ENCODE peak calls at places on chromosomes 6 and 20, in four cellular contexts. X is HepG2, S is K562, R is GM12878. U is an unnamed sample.

GRCh38 chr20:34515484-34516037 is 661 bp upstream of the DYNLRB1 start:
- DNase-seq in X (peak), S (peak), R (peak), U (no peak)

GRCh38 chr20:32040142-32040953 is 11.7 kb upstream of the HCK start:
- DNase-seq in X (no peak), S (no peak), R (no peak), U (no peak)

GRCh38 chr6:79666633-79667032 is 35.5 kb downstream of the SH3BGRL2 start:
- DNase-seq in X (no peak), S (no peak), R (no peak), U (no peak)

GRCh38 chr6:33213166-33213988 is 5.1 kb downstream of the RING1 start:
- DNase-seq in X (no peak), S (no peak), R (no peak), U (no peak)

GRCh38 chr6:11278207-11278559 is 45.7 kb upstream of the NEDD9 start:
- DNase-seq in X (no peak), S (no peak), R (peak), U (no peak)

GRCh38 chr6:129748212-129748900 is 38.4 kb upstream of the ARHGAP18 start:
- DNase-seq in X (peak), S (peak), R (peak), U (peak)

GRCh38 chr6:4732691-4733315 is 43.4 kb upstream of the CDYL start:
- DNase-seq in X (peak), S (peak), R (no peak), U (peak)

GRCh38 chr20:11195899-11196558 is 522.2 kb upstream of the JAG1 start:
- DNase-seq in X (no peak), S (no peak), R (no peak), U (no peak)

GRCh38 chr20:32460231-32460630 is 102.1 kb downstream of the ASXL1 start:
- DNase-seq in X (no peak), S (no peak), R (no peak), U (no peak)

GRCh38 chr6:65545920-65546319 is 161.1 kb downstream of the EYS start:
- DNase-seq in X (no peak), S (no peak), R (no peak), U (no peak)

GRCh38 chr6:131754088-131754487 is 43.3 kb upstream of the CTAGE9 start:
- DNase-seq in X (no peak), S (no peak), R (no peak), U (no peak)
- TF ChIP-seq ZNF274 in X (no peak), S (no peak), R (no peak), U (no peak)

GRCh38 chr6:14499804-14500203 is 382.2 kb downstream of the CD83 start:
- DNase-seq in X (no peak), S (no peak), R (no peak), U (peak)
- TF ChIP-seq ATF3 in X (no peak), S (no peak), R (no peak), U (no peak)

DNA sequence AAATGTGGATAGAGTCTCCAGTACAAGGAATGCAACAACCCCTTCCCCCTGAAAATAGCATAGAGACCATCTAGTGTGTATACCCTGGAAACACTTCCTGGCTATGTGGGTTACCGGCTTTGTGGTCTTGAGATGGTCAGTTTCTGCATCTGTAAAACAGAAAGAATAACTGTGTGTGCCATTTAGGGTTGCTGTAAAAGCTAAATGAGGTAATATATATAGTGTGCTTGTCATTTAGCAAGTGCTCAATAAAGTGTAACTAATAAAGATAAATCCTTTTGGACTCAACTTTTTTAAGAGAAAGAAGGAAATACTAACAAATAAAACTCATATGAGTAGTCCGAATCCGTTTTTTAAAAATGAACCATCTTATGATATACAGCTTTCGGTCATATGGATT is 109.1 kb downstream of the SOBP start:
- DNase-seq in X (no peak), S (no peak), R (no peak), U (no peak)
- TF ChIP-seq REST in X (no peak), S (no peak), R (no peak), U (no peak)

DNA sequence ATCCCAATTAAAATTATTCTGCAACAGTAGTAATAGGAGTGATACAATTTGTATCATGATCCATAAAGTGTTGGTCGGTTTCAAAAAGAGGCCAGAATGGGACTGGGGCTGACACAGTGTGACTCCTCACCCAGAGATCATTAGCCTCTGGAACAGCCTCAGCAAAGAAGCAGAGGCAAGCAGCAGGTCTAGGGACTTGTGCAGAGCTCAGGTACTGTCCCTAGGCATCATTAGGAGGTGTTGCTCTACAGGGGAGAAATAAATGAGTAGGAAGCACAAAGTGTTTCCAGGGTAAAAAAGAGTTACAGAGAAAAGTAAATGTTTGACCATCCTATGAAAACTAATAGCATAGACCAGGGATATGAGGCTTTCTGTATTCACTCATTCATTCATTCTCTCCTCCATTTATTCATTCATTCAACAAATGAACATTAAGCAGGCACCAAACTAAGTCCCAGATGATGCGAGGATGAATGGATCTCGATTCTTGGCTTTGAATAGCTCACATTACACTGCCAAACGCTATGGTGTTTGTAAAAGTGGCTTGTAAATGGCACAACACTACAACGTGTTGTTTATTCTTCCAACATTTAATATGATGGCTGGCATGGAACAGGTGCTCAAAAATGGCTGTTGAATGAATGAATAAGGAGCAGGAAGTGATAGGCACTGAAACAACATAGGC is 17.4 kb upstream of the SLC16A10 start:
- DNase-seq in X (no peak), S (no peak), R (no peak), U (no peak)
- TF ChIP-seq ZNF274 in X (no peak), S (no peak), R (no peak), U (no peak)

GRCh38 chr6:137495652-137496391 is 1.6 kb upstream of the OLIG3 start:
- DNase-seq in X (no peak), S (no peak), R (no peak), U (no peak)

GRCh38 chr6:137493218-137494038 is 766 bp downstream of the OLIG3 start:
- DNase-seq in X (no peak), S (no peak), R (no peak), U (no peak)

GRCh38 chr6:137496392-137496767 is 2.2 kb upstream of the OLIG3 start:
- DNase-seq in X (no peak), S (no peak), R (no peak), U (no peak)

GRCh38 chr6:137494281-137494966 is at the start of gene OLIG3:
- DNase-seq in X (no peak), S (no peak), R (no peak), U (no peak)

GRCh38 chr6:137494967-137495595 is 887 bp upstream of the OLIG3 start:
- DNase-seq in X (no peak), S (no peak), R (no peak), U (no peak)
- TF ChIP-seq ATF3 in X (no peak), S (no peak), R (no peak), U (no peak)

GRCh38 chr20:38108438-38109024 is 56.5 kb downstream of the TGM2 start:
- DNase-seq in X (no peak), S (no peak), R (no peak), U (no peak)

GRCh38 chr20:38111366-38112232 is 53.5 kb downstream of the TGM2 start:
- DNase-seq in X (no peak), S (no peak), R (no peak), U (no peak)

GRCh38 chr20:38109025-38109541 is 56.0 kb downstream of the TGM2 start:
- DNase-seq in X (no peak), S (no peak), R (no peak), U (no peak)

GRCh38 chr20:38110525-38111178 is 54.4 kb downstream of the TGM2 start:
- DNase-seq in X (no peak), S (no peak), R (no peak), U (no peak)

DNA sequence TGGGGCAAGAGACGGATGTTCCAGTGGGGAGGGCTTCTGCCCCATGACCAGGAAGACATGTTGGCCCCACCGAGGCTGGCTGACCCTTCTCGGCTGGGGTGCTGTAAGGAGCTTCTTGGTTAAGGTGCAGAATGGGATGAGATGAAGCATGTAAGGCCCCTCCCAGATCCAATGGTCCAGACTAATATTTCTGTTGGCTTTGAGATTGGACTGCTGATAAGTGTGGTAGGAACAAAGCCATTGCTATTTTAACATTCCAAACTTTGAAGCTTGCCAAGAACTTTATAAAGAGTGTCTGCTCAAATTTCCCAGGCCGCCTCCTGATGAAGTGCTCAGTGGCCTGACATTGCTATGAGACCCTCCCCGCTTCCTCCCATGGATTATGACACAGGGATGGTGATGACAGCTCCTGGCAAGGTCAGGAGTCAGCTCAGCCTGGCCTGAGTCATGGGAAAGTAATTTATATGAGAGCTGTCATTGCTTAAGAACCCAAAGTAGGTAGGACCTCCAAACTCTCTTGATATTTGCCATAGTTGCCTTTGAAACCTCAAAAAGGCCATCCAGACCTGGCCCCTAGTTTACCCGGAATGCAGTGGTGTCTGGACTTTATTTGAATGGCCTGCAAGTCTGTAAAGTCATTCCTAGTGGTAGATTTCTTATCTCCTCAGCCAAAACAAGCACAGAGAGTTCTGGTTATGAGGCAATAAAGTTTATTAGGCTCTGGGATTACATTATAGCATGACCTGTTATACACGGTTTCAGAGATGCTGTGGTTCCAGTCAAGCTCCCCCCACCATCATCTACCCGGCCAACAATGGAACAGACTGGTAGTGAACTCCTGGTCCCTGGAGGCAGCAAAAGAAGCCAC is 55.2 kb downstream of the TGM2 start:
- DNase-seq in X (peak), S (no peak), R (no peak), U (no peak)
- TF ChIP-seq REST in X (no peak), S (no peak), R (no peak), U (no peak)

GRCh38 chr20:62770111-62770910 is 26.0 kb upstream of the MRGBP start:
- DNase-seq in X (no peak), S (no peak), R (no peak), U (no peak)

GRCh38 chr20:62769346-62770071 is 26.8 kb upstream of the MRGBP start:
- DNase-seq in X (no peak), S (no peak), R (no peak), U (no peak)

GRCh38 chr20:62768234-62768814 is 27.9 kb upstream of the MRGBP start:
- DNase-seq in X (no peak), S (no peak), R (no peak), U (no peak)

GRCh38 chr20:62770916-62771315 is 25.4 kb upstream of the MRGBP start:
- DNase-seq in X (no peak), S (no peak), R (no peak), U (no peak)

DNA sequence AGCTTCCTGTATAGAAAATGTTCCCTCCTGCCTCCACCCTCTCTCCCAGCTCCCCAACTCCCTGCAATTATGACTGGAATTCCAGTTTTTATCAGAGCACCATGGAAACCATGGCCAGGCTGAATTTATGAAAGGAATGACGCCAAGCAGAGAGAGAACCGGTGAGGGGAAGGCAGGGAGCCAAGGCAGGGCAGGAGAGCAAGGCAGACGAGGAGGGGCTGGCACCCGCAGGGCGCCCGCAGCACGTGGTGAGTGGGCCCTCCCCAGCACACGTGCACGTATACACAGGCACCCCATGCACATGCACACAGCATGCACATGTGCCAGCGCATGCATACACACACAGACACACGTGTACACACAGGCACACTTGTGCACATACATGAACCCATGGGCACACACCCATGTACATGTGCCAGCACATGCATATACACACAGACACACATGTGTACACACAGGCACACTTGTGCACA is 27.4 kb upstream of the MRGBP start:
- DNase-seq in X (no peak), S (no peak), R (no peak), U (no peak)
- TF ChIP-seq ZNF274 in X (no peak), S (no peak), R (no peak), U (no peak)

DNA sequence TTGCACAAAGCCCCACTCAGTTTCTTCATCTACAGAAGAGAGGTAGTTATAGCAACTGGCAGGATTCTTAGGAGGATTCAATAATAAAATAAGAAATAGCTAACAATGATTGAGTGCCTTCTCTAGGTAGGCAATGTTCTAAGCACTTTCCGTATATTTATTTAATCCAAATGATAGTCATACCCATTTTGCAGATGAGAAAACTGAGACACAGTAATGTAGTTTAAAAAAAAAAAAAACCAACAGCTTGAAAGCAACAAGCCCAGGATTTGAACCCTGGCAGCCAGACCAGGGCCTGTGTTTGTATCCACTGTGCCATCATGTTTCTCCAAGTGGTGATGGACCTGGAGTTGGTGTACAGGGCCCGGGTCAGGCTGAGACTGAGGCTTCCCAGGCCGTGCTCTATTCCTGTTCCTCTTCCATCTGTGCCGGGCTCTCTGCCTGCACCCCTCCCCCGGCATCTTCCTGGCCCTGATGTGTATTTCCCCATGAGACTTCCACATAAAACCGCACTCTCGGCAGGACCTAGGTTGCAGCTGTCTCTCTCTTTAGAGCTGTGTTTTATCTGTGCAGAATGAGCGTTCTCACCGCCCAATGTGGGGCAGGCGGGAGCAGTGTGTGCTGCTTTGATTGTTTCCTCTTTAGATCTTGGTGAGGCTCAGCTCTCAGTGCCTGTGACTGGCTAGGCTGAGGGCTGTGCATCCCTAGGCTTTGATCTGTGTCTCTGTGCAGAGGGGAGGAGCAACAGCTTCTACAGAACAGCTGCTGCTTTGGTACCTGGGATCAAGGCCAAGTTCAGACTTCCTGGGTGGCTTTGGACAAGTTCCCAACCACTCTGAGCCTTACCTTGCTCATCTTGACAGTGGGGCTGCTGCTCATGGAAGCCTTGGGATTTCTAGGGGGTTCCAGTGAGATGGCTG is 49.5 kb downstream of the TOX2 start:
- DNase-seq in X (no peak), S (no peak), R (no peak), U (no peak)
- TF ChIP-seq ATF3 in X (no peak), S (no peak), R (no peak), U (no peak)

DNA sequence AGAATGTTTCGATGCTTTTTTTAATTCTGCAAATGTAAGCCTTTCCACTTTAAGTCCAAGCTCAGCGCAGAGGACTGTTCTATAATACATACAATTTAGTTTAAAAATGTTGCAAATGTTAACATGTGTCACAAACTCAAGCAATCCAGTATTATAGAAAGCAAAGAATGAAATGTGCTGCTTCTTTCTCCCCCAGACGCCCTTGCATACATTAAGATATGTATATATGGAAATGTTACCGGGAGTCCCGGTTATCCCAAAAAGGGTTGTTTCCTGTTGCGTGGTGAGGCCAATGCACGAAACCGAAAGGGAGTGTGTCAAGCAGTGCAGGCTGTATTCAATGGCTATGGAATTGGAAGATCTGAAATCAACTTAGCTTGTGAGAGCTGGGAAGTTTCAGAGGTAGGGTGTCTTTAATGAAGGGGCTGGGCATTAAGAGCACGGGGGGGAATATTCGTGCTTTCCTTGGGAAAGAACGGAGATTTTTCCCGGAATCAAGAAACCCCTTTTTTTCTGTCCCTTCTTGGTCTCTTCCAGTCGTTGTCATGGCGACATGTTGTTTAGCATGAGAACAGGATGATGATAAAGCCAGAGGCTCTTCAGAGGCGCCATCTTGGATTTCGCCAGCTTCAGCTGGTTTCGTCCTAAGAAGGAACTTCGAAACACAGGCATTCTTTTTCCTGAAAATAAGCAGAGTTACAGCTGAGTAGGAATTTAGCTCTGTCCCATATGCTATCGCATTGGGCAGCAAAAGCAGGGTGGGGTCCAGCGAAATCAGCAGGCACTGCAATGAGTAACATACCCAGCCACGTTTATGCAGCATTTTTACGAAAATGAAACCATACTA is 10.1 kb upstream of the NQO2 start:
- DNase-seq in X (peak), S (peak), R (peak), U (peak)
- TF ChIP-seq REST in X (peak), S (no peak), R (no peak), U (no peak)